ENCODE peak calls at places on chromosomes 11 and 22, in ten cellular contexts. Q is neural crest cell, Z is ELR, Y is HCT116, I is left ventricle myocardium inferior, W is NCI-H187, L is cardiac muscle cell, K is NCI-H1092 treated with DMSO at 0.1 percent for 48 hours, F is GF-D8, E is RKO. A is an unnamed sample.

GRCh38 chr11:79438631-79439429 is 2.0 kb downstream of the TENM4 start:
- DNase-seq in K (peak), Y (no peak), I (peak), W (no peak), Q (no peak), Z (peak), E (no peak), L (peak), F (no peak), A (no peak)

GRCh38 chr11:34351687-34352469 is 5.9 kb downstream of the ABTB2 start:
- DNase-seq in F (no peak), K (no peak), Q (no peak), I (no peak), W (no peak), Y (no peak), L (no peak), E (no peak), Z (no peak), A (no peak)

GRCh38 chr11:16392646-16393045 is 36.3 kb upstream of the SOX6 start:
- DNase-seq in F (no peak), L (no peak), W (no peak), Q (no peak), I (no peak), E (no peak), Y (no peak), K (no peak), Z (no peak), A (no peak)

GRCh38 chr11:69854719-69855118 is 35.5 kb upstream of the FGF3 start:
- DNase-seq in W (no peak), F (no peak), Q (no peak), E (peak), K (no peak), I (no peak), Z (peak), Y (peak), L (no peak), A (no peak)

GRCh38 chr22:21837184-21837979 is 30.1 kb downstream of the MAPK1 start:
- DNase-seq in K (no peak), L (peak), Z (peak), Y (peak), Q (no peak), F (no peak), W (no peak), I (no peak), E (peak), A (no peak)

GRCh38 chr22:38034278-38034882 is 22.8 kb upstream of the PICK1 start:
- DNase-seq in L (peak), W (no peak), I (peak), Q (no peak), E (peak), Y (peak), Z (peak), K (no peak), F (no peak), A (peak)

GRCh38 chr11:13110929-13111812 is 102.1 kb downstream of the RASSF10 start:
- DNase-seq in Y (no peak), W (peak), Q (no peak), L (no peak), K (peak), Z (peak), I (peak), E (no peak), F (no peak), A (peak)

GRCh38 chr22:19082793-19083192 is 39.4 kb downstream of the DGCR2 start:
- DNase-seq in Q (no peak), Y (no peak), K (no peak), I (no peak), L (no peak), E (no peak), W (no peak), F (no peak), Z (no peak), A (no peak)

GRCh38 chr22:45628508-45628907 is 43.1 kb upstream of the ATXN10 start:
- DNase-seq in I (no peak), L (peak), Z (no peak), K (no peak), W (no peak), F (no peak), Y (no peak), Q (no peak), E (no peak), A (no peak)

GRCh38 chr22:41664490-41664889 is 24.2 kb downstream of the SNU13 start:
- DNase-seq in K (no peak), Z (peak), W (no peak), L (no peak), E (no peak), Q (no peak), F (no peak), I (no peak), Y (no peak), A (no peak)

GRCh38 chr22:46003271-46004091 is 26.5 kb upstream of the WNT7B start:
- DNase-seq in Q (no peak), E (no peak), W (no peak), Z (peak), I (peak), F (no peak), Y (no peak), L (no peak), K (no peak), A (no peak)

GRCh38 chr11:59380263-59381059 is 21.8 kb downstream of the OR5AN1 start:
- DNase-seq in F (no peak), W (no peak), K (no peak), L (no peak), Q (no peak), Z (no peak), E (no peak), Y (no peak), I (no peak), A (peak)

GRCh38 chr11:111531156-111531555 is 9.4 kb upstream of the LAYN start:
- DNase-seq in I (no peak), F (no peak), Y (no peak), Z (peak), W (no peak), L (no peak), E (no peak), K (no peak), Q (no peak), A (no peak)

GRCh38 chr22:32199961-32200360 is 4.9 kb downstream of the RFPL2 start:
- DNase-seq in Q (no peak), L (no peak), W (no peak), Y (no peak), Z (no peak), I (no peak), K (no peak), E (no peak), F (no peak), A (no peak)

GRCh38 chr11:116896211-116896610 is 58.8 kb upstream of the APOA1 start:
- DNase-seq in K (no peak), L (no peak), Z (no peak), F (no peak), E (no peak), I (no peak), Y (no peak), W (no peak), Q (no peak), A (no peak)

GRCh38 chr22:19819911-19820879 is 34.5 kb downstream of the GNB1L start:
- DNase-seq in W (no peak), Z (no peak), Q (no peak), L (no peak), F (no peak), I (no peak), E (no peak), Y (no peak), K (no peak), A (no peak)

GRCh38 chr11:1298695-1299492 is 10.5 kb downstream of the TOLLIP start:
- DNase-seq in I (peak), F (peak), L (peak), Q (no peak), W (peak), Z (peak), E (no peak), K (no peak), Y (no peak), A (peak)

GRCh38 chr11:69403556-69404215 is 77.8 kb upstream of the LINC01488 start:
- DNase-seq in W (no peak), L (no peak), Q (no peak), E (no peak), F (no peak), Z (peak), I (no peak), Y (no peak), K (no peak), A (peak)

GRCh38 chr11:86592659-86593451 is 79.6 kb downstream of the ME3 start:
- DNase-seq in Z (peak), K (peak), W (no peak), L (peak), F (peak), Q (no peak), I (no peak), E (peak), Y (peak), A (peak)

GRCh38 chr11:6737872-6738466 is 33.8 kb downstream of the OR2AG2 start:
- DNase-seq in E (peak), W (no peak), L (peak), Z (peak), I (no peak), F (no peak), K (peak), Q (peak), Y (peak), A (peak)

GRCh38 chr11:92045325-92045724 is 179.3 kb upstream of the FAT3 start:
- DNase-seq in Q (no peak), Z (no peak), I (no peak), E (no peak), K (no peak), W (no peak), Y (no peak), L (no peak), F (no peak), A (no peak)

GRCh38 chr22:19864538-19865106 is 9.9 kb upstream of the GNB1L start:
- DNase-seq in Y (no peak), L (no peak), Z (no peak), I (no peak), Q (no peak), F (no peak), W (no peak), K (no peak), E (no peak), A (no peak)

GRCh38 chr22:24319451-24319850 is 48.8 kb downstream of the SPECC1L start:
- DNase-seq in L (no peak), Z (no peak), Y (no peak), E (no peak), I (no peak), F (no peak), K (no peak), W (no peak), Q (no peak), A (no peak)

GRCh38 chr11:9169595-9170295 is 78.3 kb upstream of the SCUBE2 start:
- DNase-seq in E (peak), W (no peak), Q (no peak), Z (peak), I (no peak), L (no peak), Y (no peak), F (no peak), K (no peak), A (peak)

A was measured in MV-4-11.